ENCODE peak calls at places on chromosomes 2 and 18, in six cellular contexts. One of them, this sample, is unnamed.

GRCh38 chr2:215363039-215363438 is 51.2 kb downstream of the ATIC start:
- DNase-seq in astrocyte of the spinal cord: peak; percentile 27
- DNase-seq in left ventricle myocardium inferior: no peak
- DNase-seq in brain microvascular endothelial cell: no peak
- DNase-seq in AG09309: no peak
- DNase-seq in cardiac muscle cell: no peak
- DNase-seq in this sample: no peak

GRCh38 chr2:12675352-12675795 is 41.4 kb upstream of the TRIB2 start:
- DNase-seq in astrocyte of the spinal cord: peak; percentile 13
- DNase-seq in left ventricle myocardium inferior: no peak
- DNase-seq in brain microvascular endothelial cell: peak; percentile 76
- DNase-seq in AG09309: peak; percentile 8
- DNase-seq in cardiac muscle cell: no peak
- DNase-seq in this sample: no peak

GRCh38 chr2:43067254-43068052 is 159.0 kb downstream of the ZFP36L2 start:
- DNase-seq in astrocyte of the spinal cord: no peak
- DNase-seq in left ventricle myocardium inferior: no peak
- DNase-seq in brain microvascular endothelial cell: no peak
- DNase-seq in AG09309: no peak
- DNase-seq in cardiac muscle cell: no peak
- DNase-seq in this sample: no peak

GRCh38 chr2:60882971-60883753 is 1.8 kb downstream of the REL start:
- DNase-seq in astrocyte of the spinal cord: peak; percentile 26
- DNase-seq in left ventricle myocardium inferior: no peak
- DNase-seq in brain microvascular endothelial cell: peak; percentile 2
- DNase-seq in AG09309: no peak
- DNase-seq in cardiac muscle cell: peak; percentile 5
- DNase-seq in this sample: no peak

GRCh38 chr2:12884713-12885282 is 168.1 kb downstream of the TRIB2 start:
- DNase-seq in astrocyte of the spinal cord: peak; percentile 67
- DNase-seq in left ventricle myocardium inferior: peak; percentile 33
- DNase-seq in brain microvascular endothelial cell: peak; percentile 85
- DNase-seq in AG09309: peak; percentile 13
- DNase-seq in cardiac muscle cell: peak; percentile 1
- DNase-seq in this sample: peak; percentile 68

GRCh38 chr2:45904267-45904921 is 252.9 kb downstream of the PRKCE start:
- DNase-seq in astrocyte of the spinal cord: peak; percentile 18
- DNase-seq in left ventricle myocardium inferior: no peak
- DNase-seq in brain microvascular endothelial cell: no peak
- DNase-seq in AG09309: no peak
- DNase-seq in cardiac muscle cell: no peak
- DNase-seq in this sample: no peak

GRCh38 chr2:184599054-184599874 is 935 bp downstream of the ZNF804A start:
- DNase-seq in astrocyte of the spinal cord: peak; percentile 53
- DNase-seq in left ventricle myocardium inferior: no peak
- DNase-seq in brain microvascular endothelial cell: peak; percentile 30
- DNase-seq in AG09309: no peak
- DNase-seq in cardiac muscle cell: no peak
- DNase-seq in this sample: peak; percentile 13

GRCh38 chr18:42268793-42269192 is 313.8 kb downstream of the PIK3C3 start:
- DNase-seq in astrocyte of the spinal cord: no peak
- DNase-seq in left ventricle myocardium inferior: no peak
- DNase-seq in brain microvascular endothelial cell: no peak
- DNase-seq in AG09309: no peak
- DNase-seq in cardiac muscle cell: no peak
- DNase-seq in this sample: no peak

GRCh38 chr2:238890806-238891666 is 43.2 kb downstream of the TWIST2 start:
- DNase-seq in astrocyte of the spinal cord: no peak
- DNase-seq in left ventricle myocardium inferior: no peak
- DNase-seq in brain microvascular endothelial cell: no peak
- DNase-seq in AG09309: no peak
- DNase-seq in cardiac muscle cell: no peak
- DNase-seq in this sample: no peak

GRCh38 chr2:74503506-74504475 is 3.7 kb downstream of the PCGF1 start:
- DNase-seq in astrocyte of the spinal cord: no peak
- DNase-seq in left ventricle myocardium inferior: no peak
- DNase-seq in brain microvascular endothelial cell: no peak
- DNase-seq in AG09309: no peak
- DNase-seq in cardiac muscle cell: no peak
- DNase-seq in this sample: no peak
- H3K4me3 ChIP-seq in astrocyte of the spinal cord: peak overlapping the region; percentile 42
- H3K4me3 ChIP-seq in left ventricle myocardium inferior: peak overlapping the region; percentile 80
- H3K4me3 ChIP-seq in brain microvascular endothelial cell: peak overlapping the region; percentile 68
- H3K4me3 ChIP-seq in AG09309: peak overlapping the region; percentile 65
- H3K4me3 ChIP-seq in cardiac muscle cell: peak overlapping the region; percentile 19
- H3K4me3 ChIP-seq in this sample: peak overlapping the region; percentile 54

GRCh38 chr2:217935901-217936684 is 66.7 kb downstream of the TNS1 start:
- DNase-seq in astrocyte of the spinal cord: no peak
- DNase-seq in left ventricle myocardium inferior: peak; percentile 11
- DNase-seq in brain microvascular endothelial cell: no peak
- DNase-seq in AG09309: no peak
- DNase-seq in cardiac muscle cell: no peak
- DNase-seq in this sample: no peak
- H3K4me3 ChIP-seq in astrocyte of the spinal cord: no peak overlapping the region
- H3K4me3 ChIP-seq in left ventricle myocardium inferior: peak overlapping the region; percentile 84
- H3K4me3 ChIP-seq in brain microvascular endothelial cell: no peak overlapping the region
- H3K4me3 ChIP-seq in AG09309: no peak overlapping the region
- H3K4me3 ChIP-seq in cardiac muscle cell: no peak overlapping the region
- H3K4me3 ChIP-seq in this sample: no peak overlapping the region

GRCh38 chr18:11145413-11146191 is 3.8 kb downstream of the PIEZO2 start:
- DNase-seq in astrocyte of the spinal cord: no peak
- DNase-seq in left ventricle myocardium inferior: no peak
- DNase-seq in brain microvascular endothelial cell: no peak
- DNase-seq in AG09309: no peak
- DNase-seq in cardiac muscle cell: no peak
- DNase-seq in this sample: no peak
- H3K4me3 ChIP-seq in astrocyte of the spinal cord: no peak overlapping the region
- H3K4me3 ChIP-seq in left ventricle myocardium inferior: no peak overlapping the region
- H3K4me3 ChIP-seq in brain microvascular endothelial cell: no peak overlapping the region
- H3K4me3 ChIP-seq in AG09309: no peak overlapping the region
- H3K4me3 ChIP-seq in cardiac muscle cell: no peak overlapping the region
- H3K4me3 ChIP-seq in this sample: no peak overlapping the region

GRCh38 chr2:6722574-6722973 is 143.1 kb downstream of the CMPK2 start:
- DNase-seq in astrocyte of the spinal cord: no peak
- DNase-seq in left ventricle myocardium inferior: no peak
- DNase-seq in brain microvascular endothelial cell: no peak
- DNase-seq in AG09309: no peak
- DNase-seq in cardiac muscle cell: no peak
- DNase-seq in this sample: no peak
- H3K4me3 ChIP-seq in astrocyte of the spinal cord: no peak overlapping the region
- H3K4me3 ChIP-seq in left ventricle myocardium inferior: no peak overlapping the region
- H3K4me3 ChIP-seq in brain microvascular endothelial cell: no peak overlapping the region
- H3K4me3 ChIP-seq in AG09309: no peak overlapping the region
- H3K4me3 ChIP-seq in cardiac muscle cell: no peak overlapping the region
- H3K4me3 ChIP-seq in this sample: no peak overlapping the region

GRCh38 chr18:31042068-31042390 is 513 bp downstream of the DSC3 start:
- DNase-seq in astrocyte of the spinal cord: no peak
- DNase-seq in left ventricle myocardium inferior: no peak
- DNase-seq in brain microvascular endothelial cell: no peak
- DNase-seq in AG09309: no peak
- DNase-seq in cardiac muscle cell: peak; percentile 19
- DNase-seq in this sample: no peak

GRCh38 chr18:31043709-31044108 is 1.2 kb upstream of the DSC3 start:
- DNase-seq in astrocyte of the spinal cord: no peak
- DNase-seq in left ventricle myocardium inferior: no peak
- DNase-seq in brain microvascular endothelial cell: no peak
- DNase-seq in AG09309: no peak
- DNase-seq in cardiac muscle cell: no peak
- DNase-seq in this sample: no peak

GRCh38 chr18:31041346-31042067 is 1.0 kb downstream of the DSC3 start:
- DNase-seq in astrocyte of the spinal cord: peak; percentile 31
- DNase-seq in left ventricle myocardium inferior: no peak
- DNase-seq in brain microvascular endothelial cell: no peak
- DNase-seq in AG09309: no peak
- DNase-seq in cardiac muscle cell: peak; percentile 40
- DNase-seq in this sample: no peak

GRCh38 chr18:31040982-31041345 is 1.6 kb downstream of the DSC3 start:
- DNase-seq in astrocyte of the spinal cord: no peak
- DNase-seq in left ventricle myocardium inferior: no peak
- DNase-seq in brain microvascular endothelial cell: no peak
- DNase-seq in AG09309: no peak
- DNase-seq in cardiac muscle cell: peak; percentile 18
- DNase-seq in this sample: no peak

DNA sequence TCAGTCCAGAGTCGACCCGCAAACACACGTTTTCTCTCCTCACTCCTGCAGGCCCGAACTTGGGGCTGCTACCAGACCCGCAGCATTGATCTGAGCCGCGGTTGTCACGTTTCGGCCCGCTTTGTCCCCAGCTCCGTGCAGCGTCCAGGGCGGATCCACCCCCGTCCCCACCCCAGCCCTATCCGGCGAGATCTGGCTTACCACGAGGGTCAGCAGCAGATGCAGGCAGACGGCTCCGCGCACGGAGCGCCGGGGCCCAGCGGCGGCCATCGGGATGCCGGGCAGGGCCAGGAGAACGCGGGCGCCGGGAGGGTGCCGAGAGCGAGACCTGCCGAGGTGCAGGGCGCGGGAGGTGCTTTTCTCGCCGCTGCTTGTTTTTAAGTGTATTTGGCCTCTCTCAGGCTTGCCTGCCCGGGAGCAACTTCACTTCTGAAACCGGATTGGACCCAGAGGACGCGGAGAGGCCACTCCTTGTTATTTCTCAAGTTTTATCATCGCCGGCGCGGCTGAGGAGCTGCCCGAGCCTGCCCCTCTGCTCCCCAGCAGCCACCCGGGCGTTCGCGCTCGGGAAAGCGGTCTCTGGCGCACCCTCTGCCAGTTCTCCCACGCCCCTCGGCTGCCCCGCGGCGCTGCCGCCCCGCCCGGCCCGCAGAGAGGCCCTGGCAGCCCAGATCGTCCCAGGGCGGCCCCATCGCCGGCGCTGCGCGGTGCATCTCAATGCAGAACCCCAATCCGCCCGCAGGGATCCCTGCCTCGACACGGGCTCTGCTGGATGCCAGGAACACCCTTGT is at the start of gene DSC3:
- DNase-seq in astrocyte of the spinal cord: peak; percentile 17
- DNase-seq in left ventricle myocardium inferior: no peak
- DNase-seq in brain microvascular endothelial cell: no peak
- DNase-seq in AG09309: no peak
- DNase-seq in cardiac muscle cell: peak; percentile 35
- DNase-seq in this sample: no peak
- H3K4me3 ChIP-seq in astrocyte of the spinal cord: peak within 1 kb of the TSS; percentile 32
- H3K4me3 ChIP-seq in left ventricle myocardium inferior: peak within 1 kb of the TSS; percentile 59
- H3K4me3 ChIP-seq in brain microvascular endothelial cell: peak within 1 kb of the TSS; percentile 63
- H3K4me3 ChIP-seq in AG09309: no peak within 1 kb of the TSS
- H3K4me3 ChIP-seq in cardiac muscle cell: peak within 1 kb of the TSS; percentile 34
- H3K4me3 ChIP-seq in this sample: peak within 1 kb of the TSS; percentile 38

GRCh38 chr2:643334-643733 is 33.9 kb downstream of the TMEM18 start:
- DNase-seq in astrocyte of the spinal cord: no peak
- DNase-seq in left ventricle myocardium inferior: no peak
- DNase-seq in brain microvascular endothelial cell: no peak
- DNase-seq in AG09309: no peak
- DNase-seq in cardiac muscle cell: no peak
- DNase-seq in this sample: no peak
- H3K4me3 ChIP-seq in astrocyte of the spinal cord: no peak overlapping the region
- H3K4me3 ChIP-seq in left ventricle myocardium inferior: no peak overlapping the region
- H3K4me3 ChIP-seq in brain microvascular endothelial cell: no peak overlapping the region
- H3K4me3 ChIP-seq in AG09309: no peak overlapping the region
- H3K4me3 ChIP-seq in cardiac muscle cell: no peak overlapping the region
- H3K4me3 ChIP-seq in this sample: no peak overlapping the region

GRCh38 chr2:240585101-240585500 is 1.4 kb upstream of the CAPN10 start:
- DNase-seq in astrocyte of the spinal cord: no peak
- DNase-seq in left ventricle myocardium inferior: peak; percentile 6
- DNase-seq in brain microvascular endothelial cell: no peak
- DNase-seq in AG09309: no peak
- DNase-seq in cardiac muscle cell: no peak
- DNase-seq in this sample: no peak

GRCh38 chr2:240585681-240586197 is 795 bp upstream of the CAPN10 start:
- DNase-seq in astrocyte of the spinal cord: no peak
- DNase-seq in left ventricle myocardium inferior: no peak
- DNase-seq in brain microvascular endothelial cell: no peak
- DNase-seq in AG09309: no peak
- DNase-seq in cardiac muscle cell: no peak
- DNase-seq in this sample: no peak

GRCh38 chr2:240582781-240583180 is 3.8 kb upstream of the CAPN10 start:
- DNase-seq in astrocyte of the spinal cord: no peak
- DNase-seq in left ventricle myocardium inferior: no peak
- DNase-seq in brain microvascular endothelial cell: no peak
- DNase-seq in AG09309: no peak
- DNase-seq in cardiac muscle cell: no peak
- DNase-seq in this sample: no peak

GRCh38 chr2:240583774-240584173 is 2.8 kb upstream of the CAPN10 start:
- DNase-seq in astrocyte of the spinal cord: no peak
- DNase-seq in left ventricle myocardium inferior: peak; percentile 3
- DNase-seq in brain microvascular endothelial cell: no peak
- DNase-seq in AG09309: no peak
- DNase-seq in cardiac muscle cell: no peak
- DNase-seq in this sample: no peak

DNA sequence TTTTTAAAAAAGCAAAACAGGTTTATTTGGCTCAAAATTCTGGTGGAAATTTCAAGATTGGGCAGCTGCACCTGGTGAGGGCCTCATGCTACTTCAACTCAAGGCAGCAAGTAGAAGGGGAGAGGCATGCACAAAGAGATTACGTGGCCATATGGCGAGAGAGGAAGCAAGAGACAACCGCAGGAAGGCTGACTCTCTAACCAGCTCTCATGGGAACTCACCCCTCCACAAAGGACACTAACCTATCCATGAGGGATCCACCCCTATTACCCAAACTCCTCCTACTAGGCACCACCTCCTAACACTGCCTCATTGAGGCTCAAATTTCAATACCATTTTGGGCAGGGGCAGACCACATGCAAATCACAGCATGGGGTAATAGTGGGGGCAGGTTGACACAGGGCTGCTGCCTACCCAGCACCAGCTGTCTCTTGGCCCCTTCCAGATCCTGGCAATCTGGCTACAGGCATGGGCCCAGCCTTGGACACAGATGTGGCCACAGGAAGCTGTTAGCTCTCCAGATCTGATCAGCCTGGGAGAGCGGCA is 2.0 kb upstream of the CAPN10 start:
- DNase-seq in astrocyte of the spinal cord: no peak
- DNase-seq in left ventricle myocardium inferior: peak; percentile 7
- DNase-seq in brain microvascular endothelial cell: peak; percentile 82
- DNase-seq in AG09309: no peak
- DNase-seq in cardiac muscle cell: no peak
- DNase-seq in this sample: no peak
- H3K4me3 ChIP-seq in astrocyte of the spinal cord: no peak overlapping the region
- H3K4me3 ChIP-seq in left ventricle myocardium inferior: peak overlapping the region; percentile 98
- H3K4me3 ChIP-seq in brain microvascular endothelial cell: no peak overlapping the region
- H3K4me3 ChIP-seq in AG09309: no peak overlapping the region
- H3K4me3 ChIP-seq in cardiac muscle cell: no peak overlapping the region
- H3K4me3 ChIP-seq in this sample: no peak overlapping the region